ENCODE peak calls at places on chromosomes 6 and 20, in six cellular contexts. One of them, this sample, is unnamed.

GRCh38 chr6:4616311-4616710 is 159.9 kb upstream of the CDYL start:
- DNase-seq in uterus: no peak
- DNase-seq in HAP-1: no peak
- DNase-seq in neural progenitor cell: no peak
- DNase-seq in dorsolateral prefrontal cortex: no peak
- DNase-seq in IMR-90: no peak
- DNase-seq in this sample: no peak

GRCh38 chr20:47576516-47577033 is 74.9 kb downstream of the NCOA3 start:
- DNase-seq in neural progenitor cell: peak; percentile 32
- DNase-seq in dorsolateral prefrontal cortex: no peak
- DNase-seq in IMR-90: peak; percentile 90
- DNase-seq in uterus: peak; percentile 43
- DNase-seq in HAP-1: peak; percentile 77
- DNase-seq in this sample: no peak

GRCh38 chr20:35432430-35432735 is 5.6 kb downstream of the GDF5 start:
- DNase-seq in uterus: no peak
- DNase-seq in neural progenitor cell: no peak
- DNase-seq in IMR-90: no peak
- DNase-seq in dorsolateral prefrontal cortex: no peak
- DNase-seq in HAP-1: no peak
- DNase-seq in this sample: no peak

GRCh38 chr20:62240015-62240685 is 1.8 kb downstream of the OSBPL2 start:
- DNase-seq in HAP-1: no peak
- DNase-seq in dorsolateral prefrontal cortex: no peak
- DNase-seq in uterus: no peak
- DNase-seq in neural progenitor cell: no peak
- DNase-seq in IMR-90: no peak
- DNase-seq in this sample: no peak

GRCh38 chr20:34507661-34508060 is 8.6 kb upstream of the DYNLRB1 start:
- DNase-seq in dorsolateral prefrontal cortex: no peak
- DNase-seq in neural progenitor cell: no peak
- DNase-seq in HAP-1: no peak
- DNase-seq in IMR-90: no peak
- DNase-seq in uterus: no peak
- DNase-seq in this sample: no peak

GRCh38 chr6:32203435-32204267 is 11.2 kb upstream of the GPSM3 start:
- DNase-seq in neural progenitor cell: peak; percentile 55
- DNase-seq in dorsolateral prefrontal cortex: no peak
- DNase-seq in IMR-90: no peak
- DNase-seq in uterus: no peak
- DNase-seq in HAP-1: no peak
- DNase-seq in this sample: no peak

GRCh38 chr6:147251072-147251471 is 46.9 kb downstream of the STXBP5 start:
- DNase-seq in uterus: no peak
- DNase-seq in HAP-1: no peak
- DNase-seq in neural progenitor cell: no peak
- DNase-seq in IMR-90: no peak
- DNase-seq in dorsolateral prefrontal cortex: no peak
- DNase-seq in this sample: no peak

GRCh38 chr20:61874421-61875068 is 191.1 kb downstream of the TAF4 start:
- DNase-seq in HAP-1: no peak
- DNase-seq in uterus: no peak
- DNase-seq in IMR-90: peak; percentile 18
- DNase-seq in neural progenitor cell: peak; percentile 81
- DNase-seq in dorsolateral prefrontal cortex: no peak
- DNase-seq in this sample: peak; percentile 28

GRCh38 chr20:36051318-36052116 is 83.1 kb downstream of the CNBD2 start:
- DNase-seq in HAP-1: no peak
- DNase-seq in dorsolateral prefrontal cortex: no peak
- DNase-seq in IMR-90: no peak
- DNase-seq in uterus: no peak
- DNase-seq in neural progenitor cell: no peak
- DNase-seq in this sample: peak; percentile 16

GRCh38 chr20:36728986-36729385 is 16.9 kb downstream of the NDRG3 start:
- DNase-seq in IMR-90: peak; percentile 56
- DNase-seq in uterus: no peak
- DNase-seq in HAP-1: no peak
- DNase-seq in neural progenitor cell: peak; percentile 40
- DNase-seq in dorsolateral prefrontal cortex: no peak
- DNase-seq in this sample: no peak

GRCh38 chr6:167826230-167827061 is at the start of gene AFDN:
- DNase-seq in HAP-1: peak; percentile 59
- DNase-seq in uterus: peak; percentile 75
- DNase-seq in IMR-90: peak; percentile 21
- DNase-seq in dorsolateral prefrontal cortex: peak; percentile 79
- DNase-seq in neural progenitor cell: peak; percentile 89
- DNase-seq in this sample: peak; percentile 69

GRCh38 chr20:62500237-62500864 is 24.6 kb upstream of the GATA5 start:
- DNase-seq in dorsolateral prefrontal cortex: peak; percentile 66
- DNase-seq in IMR-90: peak; percentile 20
- DNase-seq in HAP-1: peak; percentile 28
- DNase-seq in neural progenitor cell: peak; percentile 79
- DNase-seq in uterus: peak; percentile 78
- DNase-seq in this sample: peak; percentile 84

GRCh38 chr6:43391448-43392031 is 22.1 kb upstream of the ZNF318 start:
- DNase-seq in dorsolateral prefrontal cortex: no peak
- DNase-seq in neural progenitor cell: no peak
- DNase-seq in HAP-1: no peak
- DNase-seq in IMR-90: no peak
- DNase-seq in uterus: no peak
- DNase-seq in this sample: no peak

GRCh38 chr20:41058007-41058673 is 29.5 kb downstream of the TOP1 start:
- DNase-seq in neural progenitor cell: no peak
- DNase-seq in uterus: no peak
- DNase-seq in dorsolateral prefrontal cortex: no peak
- DNase-seq in IMR-90: peak; percentile 93
- DNase-seq in HAP-1: no peak
- DNase-seq in this sample: no peak

GRCh38 chr6:17580518-17581048 is 19.5 kb upstream of the FAM8A1 start:
- DNase-seq in neural progenitor cell: no peak
- DNase-seq in IMR-90: no peak
- DNase-seq in HAP-1: no peak
- DNase-seq in uterus: peak; percentile 47
- DNase-seq in dorsolateral prefrontal cortex: peak; percentile 34
- DNase-seq in this sample: peak; percentile 51

GRCh38 chr6:57221191-57221935 is 744 bp downstream of the RAB23 start:
- DNase-seq in uterus: peak; percentile 74
- DNase-seq in IMR-90: peak; percentile 45
- DNase-seq in neural progenitor cell: peak; percentile 85
- DNase-seq in dorsolateral prefrontal cortex: peak; percentile 36
- DNase-seq in HAP-1: peak; percentile 77
- DNase-seq in this sample: peak; percentile 90

GRCh38 chr6:108944707-108945685 is 96.8 kb downstream of the ARMC2 start:
- DNase-seq in HAP-1: no peak
- DNase-seq in uterus: peak; percentile 71
- DNase-seq in neural progenitor cell: no peak
- DNase-seq in IMR-90: peak; percentile 93
- DNase-seq in dorsolateral prefrontal cortex: peak; percentile 73
- DNase-seq in this sample: no peak

DNA sequence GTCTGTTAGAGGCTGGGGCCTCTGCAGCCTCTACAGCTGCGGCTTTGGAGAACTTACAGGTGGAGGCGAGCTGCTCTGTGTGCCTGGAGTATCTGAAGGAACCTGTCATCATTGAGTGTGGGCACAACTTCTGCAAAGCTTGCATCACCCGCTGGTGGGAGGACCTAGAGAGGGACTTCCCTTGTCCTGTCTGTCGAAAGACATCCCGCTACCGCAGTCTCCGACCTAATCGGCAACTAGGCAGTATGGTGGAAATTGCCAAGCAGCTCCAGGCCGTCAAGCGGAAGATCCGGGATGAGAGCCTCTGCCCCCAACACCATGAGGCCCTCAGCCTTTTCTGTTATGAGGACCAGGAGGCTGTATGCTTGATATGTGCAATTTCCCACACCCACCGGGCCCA is 2.6 kb downstream of the TRIM39 start:
- DNase-seq in uterus: no peak
- DNase-seq in IMR-90: no peak
- DNase-seq in dorsolateral prefrontal cortex: no peak
- DNase-seq in HAP-1: no peak
- DNase-seq in neural progenitor cell: no peak
- DNase-seq in this sample: no peak
- H3K4me3 ChIP-seq in uterus: no peak overlapping the region
- H3K4me3 ChIP-seq in IMR-90: no peak overlapping the region
- H3K4me3 ChIP-seq in dorsolateral prefrontal cortex: no peak overlapping the region
- H3K4me3 ChIP-seq in HAP-1: no peak overlapping the region
- H3K4me3 ChIP-seq in neural progenitor cell: no peak overlapping the region
- H3K4me3 ChIP-seq in this sample: no peak overlapping the region

GRCh38 chr6:2037230-2037926 is 208.0 kb downstream of the GMDS start:
- DNase-seq in uterus: no peak
- DNase-seq in dorsolateral prefrontal cortex: no peak
- DNase-seq in IMR-90: peak; percentile 28
- DNase-seq in neural progenitor cell: peak; percentile 46
- DNase-seq in HAP-1: no peak
- DNase-seq in this sample: peak; percentile 41
- H3K4me3 ChIP-seq in uterus: no peak overlapping the region
- H3K4me3 ChIP-seq in dorsolateral prefrontal cortex: no peak overlapping the region
- H3K4me3 ChIP-seq in IMR-90: no peak overlapping the region
- H3K4me3 ChIP-seq in neural progenitor cell: no peak overlapping the region
- H3K4me3 ChIP-seq in HAP-1: no peak overlapping the region
- H3K4me3 ChIP-seq in this sample: no peak overlapping the region

GRCh38 chr6:158839796-158840195 is 20.6 kb upstream of the EZR start:
- DNase-seq in neural progenitor cell: no peak
- DNase-seq in IMR-90: no peak
- DNase-seq in dorsolateral prefrontal cortex: no peak
- DNase-seq in uterus: no peak
- DNase-seq in HAP-1: no peak
- DNase-seq in this sample: no peak

GRCh38 chr6:158834675-158835385 is 15.7 kb upstream of the EZR start:
- DNase-seq in dorsolateral prefrontal cortex: peak; percentile 23
- DNase-seq in IMR-90: no peak
- DNase-seq in neural progenitor cell: no peak
- DNase-seq in uterus: no peak
- DNase-seq in HAP-1: no peak
- DNase-seq in this sample: no peak

GRCh38 chr6:158837684-158838625 is 18.8 kb upstream of the EZR start:
- DNase-seq in neural progenitor cell: peak; percentile 34
- DNase-seq in HAP-1: no peak
- DNase-seq in uterus: no peak
- DNase-seq in dorsolateral prefrontal cortex: no peak
- DNase-seq in IMR-90: peak; percentile 43
- DNase-seq in this sample: no peak

GRCh38 chr6:158836625-158837311 is 17.6 kb upstream of the EZR start:
- DNase-seq in neural progenitor cell: no peak
- DNase-seq in uterus: no peak
- DNase-seq in HAP-1: no peak
- DNase-seq in IMR-90: no peak
- DNase-seq in dorsolateral prefrontal cortex: no peak
- DNase-seq in this sample: no peak

DNA sequence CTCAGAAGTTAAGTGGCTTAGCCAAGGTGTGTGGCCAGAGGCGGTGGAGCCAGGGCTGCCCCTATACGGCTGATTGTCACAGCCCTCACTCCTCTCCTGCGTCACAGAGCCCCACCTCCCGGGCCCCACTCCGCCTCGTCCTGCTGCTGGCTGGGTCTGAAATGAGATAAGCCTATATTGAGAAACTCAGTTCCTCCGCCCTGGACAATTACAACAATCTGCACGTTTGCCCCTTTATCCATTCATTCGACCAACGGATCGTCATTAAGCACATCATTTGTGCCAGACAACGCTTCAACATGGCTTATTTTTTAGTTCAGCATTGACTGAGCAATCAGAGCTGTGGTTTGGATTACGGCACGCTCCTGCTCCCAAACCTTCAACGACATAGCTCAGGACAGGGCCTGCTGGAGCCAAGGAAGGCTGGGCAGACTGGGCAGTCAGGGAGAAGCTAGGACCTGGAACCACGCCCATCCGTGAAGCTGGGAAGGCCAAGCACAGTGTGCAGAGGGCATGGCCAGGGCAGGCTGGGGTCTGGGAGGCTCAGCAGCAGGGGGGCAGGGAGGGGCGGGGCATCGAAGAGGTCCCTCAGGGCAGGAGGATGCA is 16.6 kb upstream of the EZR start:
- DNase-seq in IMR-90: peak; percentile 30
- DNase-seq in dorsolateral prefrontal cortex: no peak
- DNase-seq in neural progenitor cell: peak; percentile 30
- DNase-seq in HAP-1: no peak
- DNase-seq in uterus: no peak
- DNase-seq in this sample: peak; percentile 70
- H3K4me3 ChIP-seq in IMR-90: no peak overlapping the region
- H3K4me3 ChIP-seq in dorsolateral prefrontal cortex: no peak overlapping the region
- H3K4me3 ChIP-seq in neural progenitor cell: no peak overlapping the region
- H3K4me3 ChIP-seq in HAP-1: no peak overlapping the region
- H3K4me3 ChIP-seq in uterus: no peak overlapping the region
- H3K4me3 ChIP-seq in this sample: peak overlapping the region; percentile 34

GRCh38 chr6:70823651-70824050 is 133.2 kb downstream of the B3GAT2 start:
- DNase-seq in dorsolateral prefrontal cortex: no peak
- DNase-seq in neural progenitor cell: no peak
- DNase-seq in HAP-1: no peak
- DNase-seq in IMR-90: no peak
- DNase-seq in uterus: no peak
- DNase-seq in this sample: no peak
- H3K4me3 ChIP-seq in dorsolateral prefrontal cortex: no peak overlapping the region
- H3K4me3 ChIP-seq in neural progenitor cell: no peak overlapping the region
- H3K4me3 ChIP-seq in HAP-1: no peak overlapping the region
- H3K4me3 ChIP-seq in IMR-90: no peak overlapping the region
- H3K4me3 ChIP-seq in uterus: no peak overlapping the region
- H3K4me3 ChIP-seq in this sample: no peak overlapping the region

DNA sequence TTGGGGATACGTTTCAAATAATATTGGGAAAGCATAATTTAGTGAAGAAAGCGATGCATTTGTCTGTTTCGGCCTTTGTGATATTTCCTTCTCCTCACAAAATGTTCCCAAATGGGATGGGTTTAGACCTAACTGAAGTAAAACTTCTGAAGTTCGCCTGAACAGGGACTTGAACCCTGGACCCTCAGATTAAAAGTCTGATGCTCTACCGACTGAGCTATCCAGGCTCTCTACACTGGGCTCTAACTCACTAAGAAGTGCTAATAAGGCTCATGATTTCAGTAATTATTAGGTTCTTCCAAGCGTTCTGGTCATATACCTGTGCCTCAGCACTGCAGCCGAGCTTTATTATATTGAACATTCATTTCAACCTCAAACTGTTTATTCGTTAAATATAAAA is 118.8 kb upstream of the ZNF184 start:
- DNase-seq in dorsolateral prefrontal cortex: no peak
- DNase-seq in IMR-90: peak; percentile 52
- DNase-seq in uterus: no peak
- DNase-seq in HAP-1: peak; percentile 70
- DNase-seq in neural progenitor cell: peak; percentile 68
- DNase-seq in this sample: no peak
- H3K4me3 ChIP-seq in dorsolateral prefrontal cortex: no peak overlapping the region
- H3K4me3 ChIP-seq in IMR-90: no peak overlapping the region
- H3K4me3 ChIP-seq in uterus: no peak overlapping the region
- H3K4me3 ChIP-seq in HAP-1: peak overlapping the region; percentile 48
- H3K4me3 ChIP-seq in neural progenitor cell: peak overlapping the region; percentile 74
- H3K4me3 ChIP-seq in this sample: no peak overlapping the region

This sample was measured in WERI-Rb-1.